ENCODE peak calls at places on chromosome 3, in eight cellular contexts. Z is tibial artery, X is OCI-LY7, A is progenitor cell of endocrine pancreas, E is fibroblast of the aortic adventitia, B is ovary, Y is Panc1, L is tibial nerve. U is an unnamed sample.

GRCh38 chr3:105353485-105354161 is 13.1 kb upstream of the ALCAM start:
- DNase-seq in Z (peak), X (no peak), A (no peak), E (no peak), B (no peak), Y (no peak), L (no peak), U (no peak)

GRCh38 chr3:43417133-43417532 is 130.8 kb downstream of the SNRK start:
- DNase-seq in Z (no peak), X (no peak), A (no peak), E (no peak), B (no peak), Y (no peak), L (no peak), U (no peak)

GRCh38 chr3:128355549-128355930 is 111.2 kb downstream of the DNAJB8 start:
- DNase-seq in Z (no peak), X (no peak), A (no peak), E (no peak), B (no peak), Y (no peak), L (no peak), U (no peak)

GRCh38 chr3:27279153-27279552 is 90.0 kb downstream of the NEK10 start:
- DNase-seq in Z (no peak), X (no peak), A (no peak), E (peak), B (no peak), Y (no peak), L (no peak), U (no peak)

GRCh38 chr3:156801746-156802145 is 24.4 kb upstream of the LEKR1 start:
- DNase-seq in Z (no peak), X (no peak), A (no peak), E (no peak), B (no peak), Y (no peak), L (no peak), U (no peak)

GRCh38 chr3:123656691-123657090 is 71.8 kb upstream of the HACD2 start:
- DNase-seq in Z (no peak), X (peak), A (no peak), E (no peak), B (no peak), Y (no peak), L (no peak), U (no peak)

GRCh38 chr3:190038050-190038631 is 82.6 kb downstream of the P3H2 start:
- DNase-seq in Z (no peak), X (no peak), A (no peak), E (peak), B (no peak), Y (no peak), L (no peak), U (no peak)

GRCh38 chr3:194998948-194999347 is 272.0 kb downstream of the XXYLT1 start:
- DNase-seq in Z (peak), X (no peak), A (no peak), E (no peak), B (no peak), Y (no peak), L (no peak), U (no peak)

GRCh38 chr3:54999801-55000200 is 71.9 kb upstream of the LRTM1 start:
- DNase-seq in Z (no peak), X (no peak), A (no peak), E (no peak), B (no peak), Y (no peak), L (no peak), U (no peak)

GRCh38 chr3:159252274-159252673 is 450.4 kb downstream of the MFSD1 start:
- DNase-seq in Z (no peak), X (no peak), A (no peak), E (peak), B (no peak), Y (no peak), L (no peak), U (no peak)

DNA sequence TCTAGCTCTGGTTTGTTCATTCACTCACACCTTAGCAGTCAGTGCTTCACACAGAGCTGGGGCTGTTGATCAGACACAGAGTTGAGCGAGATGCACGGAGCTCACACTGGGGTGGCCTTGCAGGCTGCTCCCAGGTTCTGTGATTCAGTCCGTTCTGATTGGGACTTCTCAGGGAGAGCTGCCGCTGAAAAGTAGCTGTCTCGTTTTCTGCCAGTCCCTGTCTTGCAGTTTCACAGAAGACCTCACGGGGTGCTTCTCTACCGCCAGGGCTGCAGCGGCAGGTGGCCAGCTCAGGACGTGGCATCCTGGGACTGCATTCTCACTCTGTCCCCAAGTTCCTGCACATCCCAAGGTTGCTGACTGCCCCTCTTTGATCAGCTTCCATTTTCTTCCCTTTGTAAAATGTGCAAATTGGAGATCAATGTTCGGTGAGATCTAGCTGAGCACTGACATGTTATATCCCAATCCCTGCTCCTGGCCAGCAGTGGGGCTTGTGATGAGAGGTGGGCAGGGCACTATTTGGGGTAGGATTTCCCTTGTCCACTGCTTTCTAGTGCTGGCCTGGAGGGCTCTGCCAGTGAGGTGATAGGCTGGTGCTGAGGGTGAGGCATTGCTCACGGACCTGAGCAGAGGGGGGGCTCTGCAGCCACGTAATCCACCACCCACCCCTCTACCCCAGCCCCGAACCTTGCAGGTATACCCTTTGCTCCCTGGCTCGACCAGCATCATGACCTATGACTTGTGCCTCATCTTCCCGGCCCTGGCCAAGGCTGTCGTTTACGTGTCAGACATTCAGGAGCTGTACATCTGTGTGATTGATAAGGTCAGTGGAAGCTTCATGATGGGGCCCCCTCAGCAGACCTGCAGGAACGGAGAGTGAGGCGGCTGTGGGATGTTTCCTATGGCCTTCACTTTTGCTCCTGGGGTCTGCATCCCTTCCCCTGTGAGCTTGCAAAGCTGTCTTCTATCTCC is 5.3 kb upstream of the TXNRD3 start:
- DNase-seq in Z (no peak), X (no peak), A (no peak), E (no peak), B (no peak), Y (no peak), L (no peak), U (no peak)
- TF ChIP-seq CTCF in Z (no peak), X (peak), A (peak), E (peak), B (no peak), Y (peak), L (no peak), U (no peak)

GRCh38 chr3:18444597-18445420 is 19.7 kb upstream of the SATB1 start:
- DNase-seq in Z (peak), X (peak), A (peak), E (peak), B (peak), Y (no peak), L (no peak), U (peak)
- TF ChIP-seq CTCF in Z (peak), X (no peak), A (peak), E (peak), B (peak), Y (peak), L (peak), U (peak)

GRCh38 chr3:108940166-108940565 is 13.5 kb downstream of the GUCA1C start:
- DNase-seq in Z (no peak), X (no peak), A (no peak), E (no peak), B (no peak), Y (no peak), L (no peak), U (no peak)
- TF ChIP-seq CTCF in Z (no peak), X (no peak), A (no peak), E (no peak), B (no peak), Y (no peak), L (no peak), U (no peak)

DNA sequence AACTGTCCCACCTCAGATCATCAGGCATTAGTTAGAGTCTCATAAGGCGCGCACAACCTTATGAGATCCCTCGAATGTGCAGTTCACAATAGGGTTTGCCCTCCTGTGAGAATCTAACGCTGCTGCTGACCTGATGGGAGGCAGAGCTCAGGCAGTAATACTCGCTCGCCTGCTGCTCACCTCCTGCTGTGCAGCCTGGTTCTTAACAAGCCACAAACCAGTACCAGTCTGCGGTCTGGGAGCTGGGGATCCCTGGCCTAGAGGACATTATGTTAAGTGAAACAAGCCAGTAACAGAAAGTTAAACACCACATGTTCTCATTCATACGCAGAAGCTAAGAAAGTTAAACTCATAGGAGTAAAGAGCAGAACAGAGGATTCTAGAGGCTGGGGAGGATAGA is 47.0 kb downstream of the MAP3K13 start:
- DNase-seq in Z (no peak), X (no peak), A (no peak), E (no peak), B (no peak), Y (no peak), L (no peak), U (no peak)
- TF ChIP-seq CTCF in Z (no peak), X (no peak), A (no peak), E (no peak), B (no peak), Y (no peak), L (no peak), U (no peak)

DNA sequence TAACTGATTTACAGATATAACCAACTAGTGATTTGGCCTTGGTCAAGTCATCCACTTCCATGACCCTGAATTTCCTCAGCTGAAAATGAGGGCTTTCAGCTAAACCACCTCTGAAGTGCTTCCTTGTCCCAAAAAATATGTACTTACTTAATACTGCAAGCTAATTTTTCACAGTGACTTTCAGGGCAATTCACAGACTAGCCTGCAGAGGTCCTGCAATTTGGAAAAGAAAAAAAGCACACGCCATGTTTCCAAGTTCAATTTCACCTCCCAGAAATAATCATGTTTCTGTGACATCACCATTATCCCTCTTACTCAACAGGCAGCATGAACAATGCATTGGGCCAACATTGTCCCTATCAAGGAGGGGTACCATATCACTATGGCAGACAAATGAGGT is 218.2 kb downstream of the SHOX2 start:
- DNase-seq in Z (no peak), X (no peak), A (no peak), E (no peak), B (no peak), Y (no peak), L (no peak), U (no peak)
- TF ChIP-seq CTCF in Z (no peak), X (peak), A (peak), E (peak), B (no peak), Y (peak), L (no peak), U (no peak)

GRCh38 chr3:67458406-67458805 is 196.0 kb downstream of the SUCLG2 start:
- DNase-seq in Z (no peak), X (no peak), A (no peak), E (no peak), B (no peak), Y (no peak), L (no peak), U (no peak)
- TF ChIP-seq CTCF in Z (no peak), X (no peak), A (no peak), E (no peak), B (no peak), Y (no peak), L (no peak), U (no peak)

DNA sequence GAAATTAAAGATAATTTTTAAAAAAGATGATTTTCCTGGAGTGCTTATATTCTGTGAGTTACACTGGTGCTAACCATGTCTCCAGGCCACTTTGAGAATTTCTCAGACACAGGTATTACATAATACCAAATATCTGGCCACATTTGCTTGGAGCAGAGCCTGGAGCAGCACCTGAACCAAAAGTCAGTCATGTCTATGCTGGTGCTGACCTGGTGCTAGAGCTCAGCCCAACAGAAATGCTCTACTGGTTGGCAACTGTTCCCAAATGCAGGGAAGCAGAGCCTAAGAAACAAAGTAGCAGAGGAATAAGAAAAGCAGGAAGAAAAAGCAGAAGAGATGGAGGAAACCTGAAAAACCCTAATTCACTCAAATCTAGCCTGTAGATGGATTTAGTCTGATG is 135.7 kb upstream of the SLC7A14 start:
- DNase-seq in Z (no peak), X (no peak), A (no peak), E (no peak), B (no peak), Y (no peak), L (no peak), U (no peak)
- TF ChIP-seq CTCF in Z (no peak), X (no peak), A (no peak), E (no peak), B (no peak), Y (no peak), L (no peak), U (no peak)

U was measured in GM13977.